ENCODE peak calls at places on chromosomes 6 and 20, in nine cellular contexts. V is T-helper 9 cell; G is renal cortical epithelial cell; Z is T-cell; E is AG20443; X is activated naive CD4-positive, alpha-beta T cell treated with anti-CD3 and anti-CD28 coated beads for 36 hours; F is left ventricle myocardium inferior; W is activated CD8-positive, alpha-beta memory T cell treated with anti-CD3 and anti-CD28 coated beads for 48 hours; C is choroid plexus epithelial cell. A is an unnamed sample.

GRCh38 chr6:111057074-111057752 is 30.1 kb upstream of the SLC16A10 start:
- DNase-seq in G (peak), C (peak), W (no peak), V (no peak), Z (no peak), F (no peak), X (no peak), E (peak), A (peak)

GRCh38 chr20:48866936-48867335 is 39.1 kb upstream of the PREX1 start:
- DNase-seq in Z (no peak), W (no peak), G (no peak), F (no peak), C (no peak), X (no peak), V (no peak), E (no peak), A (no peak)

GRCh38 chr6:167849846-167850459 is 23.2 kb downstream of the AFDN start:
- DNase-seq in X (no peak), F (no peak), Z (no peak), V (no peak), E (no peak), C (peak), G (peak), W (no peak), A (peak)

GRCh38 chr6:45417461-45417860 is 39.7 kb upstream of the SUPT3H start:
- DNase-seq in W (no peak), Z (no peak), G (no peak), E (no peak), X (no peak), V (no peak), F (no peak), C (no peak), A (no peak)

GRCh38 chr6:31339210-31339609 is 17.8 kb downstream of the HLA-B start:
- DNase-seq in E (no peak), W (no peak), Z (no peak), G (no peak), V (no peak), F (no peak), X (no peak), C (no peak), A (no peak)

GRCh38 chr6:33430991-33431879 is 11.4 kb downstream of the SYNGAP1 start:
- DNase-seq in Z (peak), G (no peak), C (peak), V (peak), W (peak), X (peak), F (peak), E (peak), A (peak)

GRCh38 chr6:52384145-52384766 is 22.3 kb downstream of the PAQR8 start:
- DNase-seq in E (no peak), G (no peak), X (no peak), W (no peak), F (no peak), V (no peak), C (no peak), Z (no peak), A (no peak)

GRCh38 chr20:39132093-39132492 is 169.9 kb downstream of the DHX35 start:
- DNase-seq in V (no peak), X (no peak), C (no peak), G (no peak), F (no peak), W (no peak), E (no peak), Z (no peak), A (no peak)

GRCh38 chr6:24273471-24273870 is 84.4 kb downstream of the DCDC2 start:
- DNase-seq in C (peak), X (no peak), Z (no peak), F (no peak), W (no peak), V (no peak), E (no peak), G (peak), A (peak)

GRCh38 chr6:66663127-66663526 is 956.1 kb upstream of the EYS start:
- DNase-seq in C (peak), V (no peak), X (no peak), Z (no peak), F (no peak), G (no peak), W (no peak), E (no peak), A (no peak)

GRCh38 chr20:9616455-9616805 is 102.0 kb downstream of the LAMP5 start:
- DNase-seq in E (no peak), X (no peak), Z (no peak), F (no peak), V (no peak), G (no peak), W (no peak), C (no peak), A (no peak)